ENCODE peak calls at places on chromosomes 7 and 10, in six cellular contexts. One of them, this sample, is unnamed.

GRCh38 chr7:42461537-42461936 is 224.5 kb upstream of the GLI3 start:
- DNase-seq in H9: no peak
- DNase-seq in H1: no peak
- DNase-seq in IMR-90: no peak
- DNase-seq in neuronal stem cell: no peak
- DNase-seq in mesenchymal stem cell: no peak
- DNase-seq in this sample: no peak

GRCh38 chr7:144784943-144785342 is 50.9 kb downstream of the TPK1 start:
- DNase-seq in H9: no peak
- DNase-seq in H1: no peak
- DNase-seq in IMR-90: no peak
- DNase-seq in neuronal stem cell: no peak
- DNase-seq in mesenchymal stem cell: no peak
- DNase-seq in this sample: no peak

GRCh38 chr7:99095698-99096097 is 48.2 kb downstream of the SMURF1 start:
- DNase-seq in H9: no peak
- DNase-seq in H1: no peak
- DNase-seq in IMR-90: peak
- DNase-seq in neuronal stem cell: no peak
- DNase-seq in mesenchymal stem cell: peak
- DNase-seq in this sample: no peak

GRCh38 chr10:132311338-132311939 is 3.7 kb upstream of the STK32C start:
- DNase-seq in H9: peak
- DNase-seq in H1: no peak
- DNase-seq in IMR-90: no peak
- DNase-seq in neuronal stem cell: no peak
- DNase-seq in mesenchymal stem cell: peak
- DNase-seq in this sample: peak

GRCh38 chr7:102220929-102221850 is 65.5 kb upstream of the SH2B2 start:
- DNase-seq in H9: no peak
- DNase-seq in H1: no peak
- DNase-seq in IMR-90: peak
- DNase-seq in neuronal stem cell: no peak
- DNase-seq in mesenchymal stem cell: peak
- DNase-seq in this sample: peak

GRCh38 chr10:114393886-114394285 is 10.4 kb downstream of the AFAP1L2 start:
- DNase-seq in H9: no peak
- DNase-seq in H1: no peak
- DNase-seq in IMR-90: no peak
- DNase-seq in neuronal stem cell: no peak
- DNase-seq in mesenchymal stem cell: no peak
- DNase-seq in this sample: no peak

GRCh38 chr10:69716711-69717560 is 84.8 kb upstream of the COL13A1 start:
- DNase-seq in H9: peak
- DNase-seq in H1: peak
- DNase-seq in IMR-90: peak
- DNase-seq in neuronal stem cell: peak
- DNase-seq in mesenchymal stem cell: peak
- DNase-seq in this sample: peak

GRCh38 chr10:73625004-73625883 is 16.0 kb downstream of the MYOZ1 start:
- DNase-seq in H9: peak
- DNase-seq in H1: no peak
- DNase-seq in IMR-90: peak
- DNase-seq in neuronal stem cell: peak
- DNase-seq in mesenchymal stem cell: peak
- DNase-seq in this sample: peak

GRCh38 chr10:96306516-96306915 is 2.3 kb downstream of the DNTT start:
- DNase-seq in H9: no peak
- DNase-seq in H1: no peak
- DNase-seq in IMR-90: no peak
- DNase-seq in neuronal stem cell: no peak
- DNase-seq in mesenchymal stem cell: no peak
- DNase-seq in this sample: no peak

GRCh38 chr7:137652721-137653120 is 194.1 kb downstream of the DGKI start:
- DNase-seq in H9: no peak
- DNase-seq in H1: no peak
- DNase-seq in IMR-90: peak
- DNase-seq in neuronal stem cell: no peak
- DNase-seq in mesenchymal stem cell: peak
- DNase-seq in this sample: no peak

GRCh38 chr7:44977304-44977858 is 1.4 kb downstream of the MYO1G start:
- DNase-seq in H9: no peak
- DNase-seq in H1: no peak
- DNase-seq in IMR-90: no peak
- DNase-seq in neuronal stem cell: no peak
- DNase-seq in mesenchymal stem cell: no peak
- DNase-seq in this sample: no peak

GRCh38 chr7:39083781-39084180 is 106.1 kb downstream of the POU6F2 start:
- DNase-seq in H9: no peak
- DNase-seq in H1: no peak
- DNase-seq in IMR-90: no peak
- DNase-seq in neuronal stem cell: no peak
- DNase-seq in mesenchymal stem cell: no peak
- DNase-seq in this sample: no peak

GRCh38 chr7:8261711-8262695 is at the start of gene ICA1:
- DNase-seq in H9: peak
- DNase-seq in H1: no peak
- DNase-seq in IMR-90: no peak
- DNase-seq in neuronal stem cell: peak
- DNase-seq in mesenchymal stem cell: peak
- DNase-seq in this sample: peak

GRCh38 chr7:156238366-156239133 is 402.0 kb upstream of the RNF32 start:
- DNase-seq in H9: no peak
- DNase-seq in H1: no peak
- DNase-seq in IMR-90: no peak
- DNase-seq in neuronal stem cell: no peak
- DNase-seq in mesenchymal stem cell: no peak
- DNase-seq in this sample: no peak

GRCh38 chr7:71173955-71174354 is 42.0 kb downstream of the GALNT17 start:
- DNase-seq in H9: no peak
- DNase-seq in H1: no peak
- DNase-seq in IMR-90: no peak
- DNase-seq in neuronal stem cell: no peak
- DNase-seq in mesenchymal stem cell: no peak
- DNase-seq in this sample: no peak

GRCh38 chr10:31603245-31604087 is 284.4 kb downstream of the ZEB1 start:
- DNase-seq in H9: peak
- DNase-seq in H1: peak
- DNase-seq in IMR-90: peak
- DNase-seq in neuronal stem cell: peak
- DNase-seq in mesenchymal stem cell: peak
- DNase-seq in this sample: peak

GRCh38 chr7:151890355-151891004 is 13.6 kb upstream of the PRKAG2 start:
- DNase-seq in H9: peak
- DNase-seq in H1: no peak
- DNase-seq in IMR-90: no peak
- DNase-seq in neuronal stem cell: no peak
- DNase-seq in mesenchymal stem cell: no peak
- DNase-seq in this sample: no peak

GRCh38 chr10:129772472-129773358 is 191.4 kb downstream of the EBF3 start:
- DNase-seq in H9: peak
- DNase-seq in H1: no peak
- DNase-seq in IMR-90: no peak
- DNase-seq in neuronal stem cell: no peak
- DNase-seq in mesenchymal stem cell: no peak
- DNase-seq in this sample: no peak

GRCh38 chr7:131235489-131236317 is 92.0 kb upstream of the MKLN1 start:
- DNase-seq in H9: no peak
- DNase-seq in H1: no peak
- DNase-seq in IMR-90: peak
- DNase-seq in neuronal stem cell: no peak
- DNase-seq in mesenchymal stem cell: peak
- DNase-seq in this sample: peak

GRCh38 chr7:32164341-32164996 is 94.3 kb upstream of the PDE1C start:
- DNase-seq in H9: peak
- DNase-seq in H1: no peak
- DNase-seq in IMR-90: peak
- DNase-seq in neuronal stem cell: peak
- DNase-seq in mesenchymal stem cell: peak
- DNase-seq in this sample: peak

GRCh38 chr7:37775921-37776320 is 72.5 kb upstream of the NME8 start:
- DNase-seq in H9: no peak
- DNase-seq in H1: no peak
- DNase-seq in IMR-90: no peak
- DNase-seq in neuronal stem cell: no peak
- DNase-seq in mesenchymal stem cell: no peak
- DNase-seq in this sample: no peak

GRCh38 chr7:151891182-151891581 is 14.3 kb upstream of the PRKAG2 start:
- DNase-seq in H9: peak
- DNase-seq in H1: no peak
- DNase-seq in IMR-90: no peak
- DNase-seq in neuronal stem cell: no peak
- DNase-seq in mesenchymal stem cell: no peak
- DNase-seq in this sample: no peak

GRCh38 chr7:81284576-81284975 is 365.7 kb upstream of the SEMA3C start:
- DNase-seq in H9: no peak
- DNase-seq in H1: no peak
- DNase-seq in IMR-90: peak
- DNase-seq in neuronal stem cell: no peak
- DNase-seq in mesenchymal stem cell: peak
- DNase-seq in this sample: peak

GRCh38 chr7:5631752-5632151 is 149.7 kb downstream of the RNF216 start:
- DNase-seq in H9: no peak
- DNase-seq in H1: no peak
- DNase-seq in IMR-90: no peak
- DNase-seq in neuronal stem cell: no peak
- DNase-seq in mesenchymal stem cell: no peak
- DNase-seq in this sample: no peak

GRCh38 chr7:120684463-120684862 is 173.5 kb downstream of the TSPAN12 start:
- DNase-seq in H9: no peak
- DNase-seq in H1: no peak
- DNase-seq in IMR-90: no peak
- DNase-seq in neuronal stem cell: no peak
- DNase-seq in mesenchymal stem cell: no peak
- DNase-seq in this sample: no peak

GRCh38 chr10:105742184-105742583 is 1101.1 kb downstream of the SORCS3 start:
- DNase-seq in H9: no peak
- DNase-seq in H1: no peak
- DNase-seq in IMR-90: no peak
- DNase-seq in neuronal stem cell: no peak
- DNase-seq in mesenchymal stem cell: no peak
- DNase-seq in this sample: no peak

DNA sequence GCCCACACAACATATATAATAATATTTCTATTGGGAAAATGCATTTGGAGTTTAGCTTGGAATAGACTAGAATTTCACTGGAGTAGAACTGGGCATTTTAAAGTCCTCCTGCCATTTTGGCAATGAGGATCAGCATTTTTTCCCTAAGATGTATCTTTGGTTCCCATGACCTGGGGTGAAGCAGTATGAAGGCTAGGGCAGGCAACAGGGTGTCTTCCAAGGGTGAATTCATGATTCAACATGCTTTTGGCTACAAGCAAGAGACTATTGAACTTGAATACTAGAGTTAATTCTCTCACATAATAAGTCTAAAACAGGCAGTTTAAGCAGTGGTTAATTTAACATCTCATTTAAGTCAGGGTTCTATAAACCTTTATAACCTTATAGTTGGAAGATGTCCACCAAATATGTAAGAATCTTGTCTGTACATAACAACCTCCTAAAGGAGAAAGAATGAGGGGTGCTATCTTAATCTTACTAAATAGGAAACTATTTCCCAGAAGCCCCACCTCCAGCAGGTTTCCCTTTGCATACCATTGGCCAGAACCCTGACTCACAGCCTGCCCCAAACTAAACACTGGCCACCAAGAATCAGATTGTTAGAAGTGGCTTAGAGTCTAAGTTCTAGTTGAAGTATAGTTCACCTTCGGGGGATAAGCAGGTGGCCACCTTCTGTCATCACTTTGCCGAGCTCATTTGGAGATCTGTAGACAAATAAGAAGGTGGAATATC is 96.0 kb upstream of the PRPS1L1 start:
- DNase-seq in H9: no peak
- DNase-seq in H1: no peak
- DNase-seq in IMR-90: no peak
- DNase-seq in neuronal stem cell: no peak
- DNase-seq in mesenchymal stem cell: no peak
- DNase-seq in this sample: no peak
- H3K14ac ChIP-seq in H9: no peak
- H3K14ac ChIP-seq in H1: no peak
- H3K14ac ChIP-seq in IMR-90: no peak
- H3K14ac ChIP-seq in neuronal stem cell: no peak
- H3K14ac ChIP-seq in mesenchymal stem cell: no peak
- H3K14ac ChIP-seq in this sample: no peak

GRCh38 chr10:3566627-3567026 is 218.4 kb downstream of the KLF6 start:
- DNase-seq in H9: no peak
- DNase-seq in H1: no peak
- DNase-seq in IMR-90: no peak
- DNase-seq in neuronal stem cell: no peak
- DNase-seq in mesenchymal stem cell: no peak
- DNase-seq in this sample: no peak
- H3K14ac ChIP-seq in H9: no peak
- H3K14ac ChIP-seq in H1: no peak
- H3K14ac ChIP-seq in IMR-90: no peak
- H3K14ac ChIP-seq in neuronal stem cell: no peak
- H3K14ac ChIP-seq in mesenchymal stem cell: no peak
- H3K14ac ChIP-seq in this sample: no peak

GRCh38 chr10:33746878-33747277 is 412.4 kb upstream of the NRP1 start:
- DNase-seq in H9: no peak
- DNase-seq in H1: no peak
- DNase-seq in IMR-90: peak
- DNase-seq in neuronal stem cell: no peak
- DNase-seq in mesenchymal stem cell: no peak
- DNase-seq in this sample: no peak
- H3K14ac ChIP-seq in H9: no peak
- H3K14ac ChIP-seq in H1: no peak
- H3K14ac ChIP-seq in IMR-90: no peak
- H3K14ac ChIP-seq in neuronal stem cell: no peak
- H3K14ac ChIP-seq in mesenchymal stem cell: no peak
- H3K14ac ChIP-seq in this sample: no peak

GRCh38 chr7:13581097-13581496 is 408.4 kb downstream of the ETV1 start:
- DNase-seq in H9: no peak
- DNase-seq in H1: no peak
- DNase-seq in IMR-90: no peak
- DNase-seq in neuronal stem cell: no peak
- DNase-seq in mesenchymal stem cell: no peak
- DNase-seq in this sample: no peak

GRCh38 chr7:13578294-13578693 is 411.2 kb downstream of the ETV1 start:
- DNase-seq in H9: no peak
- DNase-seq in H1: no peak
- DNase-seq in IMR-90: no peak
- DNase-seq in neuronal stem cell: no peak
- DNase-seq in mesenchymal stem cell: peak
- DNase-seq in this sample: no peak

DNA sequence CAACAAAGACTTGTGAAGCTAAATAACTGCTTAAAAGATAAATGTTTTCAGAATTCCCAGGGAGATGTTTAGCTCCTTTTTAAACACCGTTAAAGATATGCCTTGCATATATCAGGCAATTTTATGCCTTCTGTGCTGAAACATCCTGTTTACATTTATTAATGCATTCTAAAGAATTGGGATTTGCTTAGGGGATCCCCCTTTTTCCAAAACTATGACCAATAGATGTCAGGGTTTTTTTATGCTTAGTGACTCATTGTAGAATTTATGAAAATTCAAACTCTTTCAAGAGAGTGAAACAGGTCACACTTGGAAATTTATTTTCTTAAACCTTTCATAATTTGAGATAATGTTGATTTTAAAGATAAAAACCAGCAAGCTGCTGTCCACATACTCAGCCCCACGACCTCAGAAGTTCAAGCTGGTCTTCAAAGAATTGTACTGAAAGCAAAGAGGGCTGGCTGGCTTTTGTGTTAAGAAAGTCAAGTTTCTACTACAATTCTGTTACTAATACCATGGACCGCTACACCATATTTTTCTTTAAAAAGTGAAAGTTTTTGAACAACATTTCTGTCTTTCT is 411.8 kb downstream of the ETV1 start:
- DNase-seq in H9: no peak
- DNase-seq in H1: no peak
- DNase-seq in IMR-90: peak
- DNase-seq in neuronal stem cell: no peak
- DNase-seq in mesenchymal stem cell: peak
- DNase-seq in this sample: no peak
- H3K14ac ChIP-seq in H9: no peak
- H3K14ac ChIP-seq in H1: no peak
- H3K14ac ChIP-seq in IMR-90: no peak
- H3K14ac ChIP-seq in neuronal stem cell: no peak
- H3K14ac ChIP-seq in mesenchymal stem cell: no peak
- H3K14ac ChIP-seq in this sample: no peak

This sample was measured in trophoblast cell.